ENCODE peak calls at places on chromosomes 5 and 9, in six cellular contexts. H, V, X, C, I and J are unnamed samples.

GRCh38 chr5:167579701-167580045 is 711.8 kb upstream of the WWC1 start:
- DNase-seq in V (no peak), I (no peak), C (no peak), H (no peak), X (no peak), J (no peak)

GRCh38 chr5:130164966-130165365 is 260.7 kb downstream of the CHSY3 start:
- DNase-seq in C (no peak), V (no peak), H (peak), I (no peak), X (no peak), J (no peak)

GRCh38 chr5:68110264-68110663 is 105.3 kb upstream of the PIK3R1 start:
- DNase-seq in X (no peak), V (no peak), I (no peak), C (no peak), H (no peak), J (no peak)

GRCh38 chr5:1002836-1003235 is 5.8 kb upstream of the NKD2 start:
- DNase-seq in X (peak), V (peak), C (peak), I (no peak), H (no peak), J (no peak)

GRCh38 chr5:163163858-163164257 is 273.5 kb upstream of the CCNG1 start:
- DNase-seq in C (no peak), I (no peak), X (no peak), H (no peak), V (no peak), J (no peak)

GRCh38 chr5:154284433-154284832 is 93.9 kb downstream of the GALNT10 start:
- DNase-seq in C (no peak), H (no peak), V (no peak), I (no peak), X (no peak), J (no peak)

GRCh38 chr5:158384535-158385421 is 525.8 kb upstream of the CLINT1 start:
- DNase-seq in V (peak), X (no peak), C (no peak), H (peak), I (no peak), J (no peak)

GRCh38 chr5:179414459-179415215 is 69.4 kb upstream of the ADAMTS2 start:
- DNase-seq in V (peak), H (no peak), C (no peak), X (peak), I (no peak), J (no peak)

GRCh38 chr5:98846526-98846925 is 73.1 kb downstream of the RGMB start:
- DNase-seq in V (no peak), C (no peak), H (no peak), X (no peak), I (no peak), J (no peak)

GRCh38 chr5:66949066-66949465 is 247.5 kb downstream of the CD180 start:
- DNase-seq in H (no peak), I (no peak), X (no peak), V (no peak), C (no peak), J (no peak)

GRCh38 chr5:34627794-34628193 is 28.3 kb upstream of the RAI14 start:
- DNase-seq in I (no peak), H (no peak), C (no peak), X (no peak), V (no peak), J (no peak)

GRCh38 chr5:34658023-34658422 is 1.9 kb downstream of the RAI14 start:
- DNase-seq in V (no peak), H (peak), I (peak), C (no peak), X (no peak), J (peak)

GRCh38 chr5:139651863-139652787 is 4.0 kb downstream of the CXXC5 start:
- DNase-seq in X (peak), V (peak), C (peak), H (peak), I (no peak), J (peak)

GRCh38 chr9:133897675-133898074 is 94.4 kb downstream of the VAV2 start:
- DNase-seq in H (no peak), I (no peak), X (no peak), C (no peak), V (no peak), J (no peak)

GRCh38 chr9:96014078-96014477 is 138.6 kb downstream of the ERCC6L2 start:
- DNase-seq in V (no peak), C (no peak), X (peak), I (no peak), H (no peak), J (no peak)

GRCh38 chr5:3878267-3878666 is 282.6 kb downstream of the IRX1 start:
- DNase-seq in X (no peak), V (no peak), C (no peak), I (no peak), H (no peak), J (no peak)

GRCh38 chr5:122882836-122883235 is 37.4 kb downstream of the SNX24 start:
- DNase-seq in I (no peak), V (no peak), X (no peak), C (no peak), H (no peak), J (no peak)

GRCh38 chr5:145936401-145937131 is at the start of gene SH3RF2:
- DNase-seq in X (peak), I (peak), C (peak), V (peak), H (peak), J (peak)